ENCODE peak calls at places on chromosomes 11 and 22, in four cellular contexts. E is LNCaP clone FGC, H is cardiac muscle cell, L is OCI-LY7. D is an unnamed sample.

GRCh38 chr11:79060081-79060480 is 380.7 kb downstream of the TENM4 start:
- DNase-seq in E (no peak), H (no peak), L (no peak), D (no peak)

GRCh38 chr11:123671534-123671933 is 17.1 kb upstream of the SCN3B start:
- DNase-seq in E (no peak), H (no peak), L (no peak), D (no peak)

GRCh38 chr22:49010901-49011300 is 816.8 kb downstream of the BRD1 start:
- DNase-seq in E (no peak), H (no peak), L (no peak), D (no peak)

GRCh38 chr11:11441516-11441915 is 88.5 kb upstream of the CSNK2A3 start:
- DNase-seq in E (no peak), H (no peak), L (no peak), D (no peak)

GRCh38 chr22:38870312-38870741 is 1.7 kb downstream of the CBX6 start:
- DNase-seq in E (no peak), H (peak; percentile 91), L (peak; percentile 89), D (peak; percentile 82)

GRCh38 chr22:24088796-24089195 is 77.7 kb downstream of the CABIN1 start:
- DNase-seq in E (no peak), H (no peak), L (no peak), D (no peak)

GRCh38 chr11:74731301-74732094 is at the start of gene CHRDL2:
- DNase-seq in E (no peak), H (peak; percentile 62), L (no peak), D (no peak)

GRCh38 chr22:19515654-19516377 is 8.4 kb downstream of the CLDN5 start:
- DNase-seq in E (no peak), H (no peak), L (no peak), D (no peak)

GRCh38 chr11:5691963-5692358 is 2.4 kb downstream of the TRIM22 start:
- DNase-seq in E (no peak), H (no peak), L (peak; percentile 46), D (no peak)

GRCh38 chr11:2760196-2760871 is 60.5 kb upstream of the KCNQ1OT1 start:
- DNase-seq in E (no peak), H (no peak), L (no peak), D (no peak)

GRCh38 chr11:292211-293121 is 3.5 kb downstream of the PGGHG start:
- DNase-seq in E (no peak), H (no peak), L (no peak), D (no peak)

GRCh38 chr11:22656128-22656527 is 10.3 kb upstream of the GAS2 start:
- DNase-seq in E (no peak), H (no peak), L (no peak), D (no peak)

GRCh38 chr11:61028135-61028729 is 56.8 kb downstream of the CD6 start:
- DNase-seq in E (no peak), H (no peak), L (peak; percentile 45), D (no peak)

DNA sequence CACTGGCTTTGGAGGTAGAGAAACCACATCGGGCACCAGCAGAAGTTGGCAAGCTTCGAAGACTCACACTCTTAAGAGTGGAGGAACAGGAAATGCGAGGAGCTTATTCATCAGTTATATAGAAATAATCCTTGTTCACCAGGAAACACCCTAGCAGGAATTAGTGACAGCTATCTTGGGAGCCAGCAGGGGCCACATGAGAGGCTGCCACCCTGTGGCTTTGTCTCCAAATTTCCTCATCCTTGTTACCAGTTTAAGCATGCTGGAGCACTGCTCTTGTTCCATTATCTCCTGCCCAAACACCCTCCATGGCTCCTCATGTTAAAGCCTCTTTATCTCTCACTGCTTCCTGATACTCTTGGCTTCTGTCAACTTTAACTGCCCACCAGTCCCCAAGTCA is 131.0 kb downstream of the PLEKHA7 start:
- DNase-seq in E (peak; percentile 91), H (peak; percentile 39), L (no peak), D (no peak)
- TF ChIP-seq CTCF in E (peak; percentile 47), H (peak; percentile 6), L (no peak), D (no peak)

GRCh38 chr22:29724843-29725242 is 5.0 kb downstream of the CABP7 start:
- DNase-seq in E (no peak), H (no peak), L (no peak), D (no peak)

GRCh38 chr22:29729161-29729560 is 9.4 kb downstream of the CABP7 start:
- DNase-seq in E (no peak), H (no peak), L (no peak), D (no peak)

GRCh38 chr22:29726512-29727247 is 6.9 kb downstream of the CABP7 start:
- DNase-seq in E (no peak), H (no peak), L (no peak), D (no peak)

GRCh38 chr22:29726104-29726503 is 6.3 kb downstream of the CABP7 start:
- DNase-seq in E (no peak), H (no peak), L (no peak), D (no peak)

DNA sequence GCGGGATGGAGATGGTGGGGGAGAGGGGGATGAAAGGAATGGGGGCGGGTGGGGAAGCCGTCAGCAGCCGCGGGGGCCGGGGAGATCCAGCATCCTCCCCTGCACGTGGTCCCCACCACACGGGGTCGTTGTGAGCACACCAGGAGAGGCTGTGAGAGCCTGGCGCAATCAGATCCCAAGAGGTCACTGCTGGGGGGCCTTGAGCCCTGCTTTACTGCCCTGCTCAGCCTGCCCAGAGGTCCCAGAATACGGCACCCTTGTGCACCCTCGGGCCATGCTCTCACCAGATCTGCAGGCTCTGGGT is 7.4 kb downstream of the CABP7 start:
- DNase-seq in E (no peak), H (peak; percentile 37), L (peak; percentile 30), D (peak; percentile 79)
- TF ChIP-seq CTCF in E (no peak), H (peak; percentile 39), L (peak; percentile 58), D (peak; percentile 32)

DNA sequence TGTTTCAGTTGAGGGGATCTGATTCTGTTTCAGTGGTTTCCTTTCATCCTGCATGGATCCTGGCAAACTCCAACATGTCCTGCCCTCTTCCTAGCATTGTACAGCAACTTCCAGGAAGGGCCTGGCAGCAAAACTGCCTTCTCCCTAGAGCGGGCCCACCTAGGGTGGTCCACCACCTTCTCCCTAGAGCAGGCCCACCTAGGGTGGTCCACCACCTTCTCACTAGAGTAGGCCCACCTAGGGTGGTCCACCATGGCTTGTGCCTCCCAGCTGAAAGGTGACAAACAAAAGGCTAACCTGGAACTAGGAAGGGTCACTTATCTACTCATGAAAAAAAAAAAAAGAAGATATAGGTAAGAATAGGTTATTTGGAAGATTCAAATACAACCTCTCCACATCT is 92.2 kb downstream of the NTM start:
- DNase-seq in E (no peak), H (no peak), L (no peak), D (no peak)
- TF ChIP-seq CTCF in E (no peak), H (no peak), L (no peak), D (no peak)

GRCh38 chr11:8328848-8329330 is 65.2 kb upstream of the LMO1 start:
- DNase-seq in E (peak; percentile 27), H (peak; percentile 82), L (peak; percentile 42), D (peak; percentile 89)
- TF ChIP-seq CTCF in E (peak; percentile 82), H (peak; percentile 88), L (peak; percentile 86), D (peak; percentile 74)

GRCh38 chr22:37281195-37281594 is 1.1 kb upstream of the CYTH4 start:
- DNase-seq in E (no peak), H (no peak), L (no peak), D (no peak)

GRCh38 chr22:37281646-37282384 is 493 bp upstream of the CYTH4 start:
- DNase-seq in E (no peak), H (no peak), L (no peak), D (no peak)

GRCh38 chr22:37280718-37281117 is 1.6 kb upstream of the CYTH4 start:
- DNase-seq in E (no peak), H (no peak), L (no peak), D (no peak)

GRCh38 chr22:37278261-37278660 is 4.0 kb upstream of the CYTH4 start:
- DNase-seq in E (no peak), H (no peak), L (no peak), D (no peak)

DNA sequence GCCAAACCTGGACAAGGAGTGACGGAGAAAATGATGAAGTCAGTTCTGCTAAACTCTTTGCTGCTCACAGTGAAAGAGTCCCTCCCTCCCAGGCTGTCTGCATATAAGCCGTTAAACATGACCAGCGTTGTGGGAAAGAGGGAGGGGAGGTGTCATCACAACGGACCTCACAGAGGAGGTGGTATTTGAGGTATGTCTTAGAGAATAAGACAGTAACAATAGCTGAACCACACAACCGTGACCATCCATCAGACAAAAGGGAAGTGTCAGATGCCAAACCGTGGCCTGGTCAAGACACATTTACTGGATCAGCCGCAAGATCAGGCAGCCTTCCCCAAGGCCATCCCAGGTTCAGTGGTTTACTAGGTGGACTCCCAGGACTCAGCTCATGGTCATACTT is 2.8 kb upstream of the CYTH4 start:
- DNase-seq in E (no peak), H (no peak), L (peak; percentile 49), D (no peak)
- TF ChIP-seq CTCF in E (no peak), H (no peak), L (no peak), D (no peak)

GRCh38 chr11:18534230-18534629 is 7.5 kb upstream of the TSG101 start:
- DNase-seq in E (no peak), H (no peak), L (no peak), D (no peak)
- TF ChIP-seq CTCF in E (no peak), H (no peak), L (no peak), D (no peak)

GRCh38 chr11:9716275-9717039 is 52.6 kb downstream of the SWAP70 start:
- DNase-seq in E (no peak), H (no peak), L (peak; percentile 78), D (peak; percentile 58)
- TF ChIP-seq CTCF in E (no peak), H (no peak), L (no peak), D (no peak)

D was measured in GM13976.